ENCODE peak calls at places on chromosomes 2 and 18, in six cellular contexts. H, A, X, G, W and T are unnamed samples.

GRCh38 chr2:100105678-100106054 is 36.7 kb downstream of the AFF3 start:
- DNase-seq in H (peak), A (no peak), X (no peak), G (no peak), W (no peak), T (no peak)

GRCh38 chr2:230798769-230799399 is 65.9 kb upstream of the ITM2C start:
- DNase-seq in H (no peak), A (peak), X (peak), G (no peak), W (no peak), T (no peak)

GRCh38 chr2:189252991-189253680 is 73.6 kb upstream of the COL5A2 start:
- DNase-seq in H (no peak), A (no peak), X (no peak), G (no peak), W (no peak), T (no peak)

GRCh38 chr2:150561076-150561475 is 73.6 kb upstream of the RND3 start:
- DNase-seq in H (no peak), A (no peak), X (no peak), G (no peak), W (no peak), T (no peak)

GRCh38 chr2:175742367-175742766 is 259.7 kb downstream of the LNPK start:
- DNase-seq in H (no peak), A (no peak), X (no peak), G (no peak), W (no peak), T (no peak)

GRCh38 chr2:121093735-121094520 is 191.1 kb downstream of the TFCP2L1 start:
- DNase-seq in H (no peak), A (no peak), X (no peak), G (no peak), W (no peak), T (no peak)

GRCh38 chr2:64001382-64002101 is 17.7 kb downstream of the VPS54 start:
- DNase-seq in H (no peak), A (no peak), X (no peak), G (no peak), W (no peak), T (no peak)

GRCh38 chr18:59556265-59556664 is 141.0 kb downstream of the CCBE1 start:
- DNase-seq in H (no peak), A (no peak), X (no peak), G (no peak), W (no peak), T (no peak)

GRCh38 chr18:40782731-40783130 is 1172.3 kb upstream of the PIK3C3 start:
- DNase-seq in H (no peak), A (no peak), X (no peak), G (no peak), W (no peak), T (no peak)

GRCh38 chr18:50287441-50288347 is at the start of gene CXXC1:
- DNase-seq in H (peak), A (peak), X (peak), G (peak), W (peak), T (peak)

GRCh38 chr18:50287028-50287440 is 458 bp downstream of the CXXC1 start:
- DNase-seq in H (no peak), A (no peak), X (no peak), G (no peak), W (no peak), T (no peak)

GRCh38 chr18:50285071-50285470 is 2.4 kb downstream of the CXXC1 start:
- DNase-seq in H (no peak), A (no peak), X (no peak), G (no peak), W (no peak), T (no peak)

GRCh38 chr18:50285631-50286321 is 1.7 kb downstream of the CXXC1 start:
- DNase-seq in H (no peak), A (no peak), X (no peak), G (no peak), W (no peak), T (no peak)

GRCh38 chr18:50286391-50287027 is 983 bp downstream of the CXXC1 start:
- DNase-seq in H (peak), A (no peak), X (peak), G (no peak), W (no peak), T (no peak)
- TF ChIP-seq POLR2A in H (no peak), A (no peak), X (no peak), G (no peak), W (no peak), T (peak)

GRCh38 chr2:9702604-9703084 is 71.8 kb upstream of the YWHAQ start:
- DNase-seq in H (no peak), A (no peak), X (no peak), G (no peak), W (no peak), T (no peak)

GRCh38 chr2:9707008-9707407 is 76.2 kb upstream of the YWHAQ start:
- DNase-seq in H (no peak), A (peak), X (no peak), G (no peak), W (no peak), T (no peak)

GRCh38 chr2:9704600-9704999 is 73.8 kb upstream of the YWHAQ start:
- DNase-seq in H (no peak), A (no peak), X (no peak), G (no peak), W (no peak), T (no peak)

GRCh38 chr2:9703701-9704221 is 73.0 kb upstream of the YWHAQ start:
- DNase-seq in H (no peak), A (peak), X (peak), G (no peak), W (no peak), T (no peak)

DNA sequence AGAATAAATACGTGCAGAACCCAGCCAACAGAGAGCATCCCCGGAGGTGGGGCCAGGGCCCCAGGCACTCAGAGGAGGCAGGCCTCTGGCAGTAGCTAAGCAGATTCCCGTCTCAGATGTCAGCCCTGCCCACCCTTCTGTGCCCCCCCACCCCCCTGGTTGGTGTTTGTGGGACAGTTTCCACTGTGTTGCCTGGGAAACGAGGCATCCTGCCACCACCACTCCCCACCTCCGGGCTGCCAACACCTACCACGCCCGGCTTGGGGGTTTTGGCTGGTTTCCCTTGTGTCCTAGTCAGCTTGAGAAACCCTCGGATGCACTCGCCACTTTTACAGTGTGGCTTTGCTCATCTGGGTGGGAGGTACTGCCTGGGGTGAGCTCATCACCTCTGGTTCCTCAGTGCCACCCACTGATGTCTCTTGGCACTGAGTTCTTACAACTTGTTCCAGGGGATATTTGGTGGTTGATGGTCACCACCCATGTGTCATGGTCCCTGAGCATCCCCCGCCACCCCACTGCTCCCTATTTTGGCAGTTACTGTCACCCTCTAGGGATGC is 72.4 kb upstream of the YWHAQ start:
- DNase-seq in H (no peak), A (peak), X (no peak), G (no peak), W (no peak), T (no peak)
- TF ChIP-seq TAF1 in H (no peak), A (no peak), X (no peak), G (no peak), W (no peak), T (no peak)

DNA sequence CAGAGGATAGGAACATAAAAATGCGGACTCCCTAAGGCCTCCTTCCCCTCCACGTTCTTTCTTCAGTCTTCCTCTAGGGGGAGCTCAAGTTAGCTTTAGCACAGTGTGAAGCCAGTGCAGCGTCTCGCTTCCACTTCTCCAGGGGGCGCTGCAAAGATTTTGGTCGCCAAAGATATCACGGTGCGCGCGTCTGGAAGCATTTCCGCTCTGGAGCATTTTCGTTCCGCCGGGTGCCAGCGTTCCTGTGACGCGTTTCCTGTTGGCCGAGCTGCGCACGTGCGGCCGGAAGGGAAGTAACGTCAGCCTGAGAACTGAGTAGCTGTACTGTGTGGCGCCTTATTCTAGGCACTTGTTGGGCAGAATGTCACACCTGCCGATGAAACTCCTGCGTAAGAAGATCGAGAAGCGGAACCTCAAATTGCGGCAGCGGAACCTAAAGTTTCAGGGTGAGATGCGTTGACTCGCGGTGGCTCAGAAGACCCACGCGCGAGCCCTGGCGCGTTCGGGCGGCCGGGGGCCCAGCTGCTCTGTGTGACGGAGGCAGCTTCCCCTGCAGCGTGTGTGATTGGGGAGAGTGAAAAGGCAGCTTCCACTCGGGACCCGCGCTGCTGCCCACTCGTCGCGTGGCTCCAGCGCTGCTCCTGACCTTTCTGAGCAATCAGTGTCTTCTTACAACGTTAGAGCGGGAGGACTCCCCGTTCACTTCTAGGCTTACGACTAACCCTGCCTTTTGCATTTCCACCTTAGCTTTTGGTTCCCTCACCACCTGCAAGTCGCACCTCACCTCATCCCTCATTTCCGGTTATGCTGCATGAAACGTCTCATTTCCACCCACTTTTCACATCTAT is at the start of gene DDX18:
- DNase-seq in H (peak), A (peak), X (peak), G (peak), W (peak), T (peak)
- TF ChIP-seq POLR2A in H (peak), A (peak), X (peak), G (peak), W (peak), T (peak)

DNA sequence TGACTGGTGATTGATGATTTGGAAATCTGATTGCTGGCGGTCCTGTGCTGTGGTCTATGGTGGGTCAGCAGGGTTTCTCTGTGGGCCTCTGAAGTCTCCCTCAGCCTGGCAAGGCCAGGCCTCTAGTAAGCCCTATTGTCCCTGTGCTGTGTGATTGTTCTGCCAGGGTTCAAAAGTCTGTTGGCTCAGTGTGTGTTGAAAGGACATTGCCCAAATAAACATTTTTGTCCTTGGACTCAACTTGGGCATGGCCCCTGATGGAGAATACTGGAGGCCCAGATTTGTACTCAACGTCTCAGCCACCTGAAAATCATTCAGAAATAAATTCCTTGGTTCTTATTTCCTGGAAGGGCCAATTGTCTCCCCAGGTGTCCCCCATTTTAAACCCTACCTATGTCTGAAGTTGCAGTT is 74.4 kb downstream of the MAP4K4 start:
- DNase-seq in H (no peak), A (peak), X (no peak), G (no peak), W (no peak), T (no peak)
- TF ChIP-seq TAF1 in H (no peak), A (no peak), X (no peak), G (no peak), W (no peak), T (no peak)

GRCh38 chr18:23992119-23992940 is 22.2 kb upstream of the TTC39C start:
- DNase-seq in H (no peak), A (no peak), X (no peak), G (no peak), W (no peak), T (no peak)
- TF ChIP-seq POLR2A in H (no peak), A (no peak), X (no peak), G (no peak), W (no peak), T (peak)

GRCh38 chr2:38806407-38807071 is 28.5 kb downstream of the GEMIN6 start:
- DNase-seq in H (no peak), A (no peak), X (no peak), G (no peak), W (no peak), T (no peak)
- TF ChIP-seq TAF1 in H (no peak), A (no peak), X (no peak), G (no peak), W (no peak), T (no peak)

DNA sequence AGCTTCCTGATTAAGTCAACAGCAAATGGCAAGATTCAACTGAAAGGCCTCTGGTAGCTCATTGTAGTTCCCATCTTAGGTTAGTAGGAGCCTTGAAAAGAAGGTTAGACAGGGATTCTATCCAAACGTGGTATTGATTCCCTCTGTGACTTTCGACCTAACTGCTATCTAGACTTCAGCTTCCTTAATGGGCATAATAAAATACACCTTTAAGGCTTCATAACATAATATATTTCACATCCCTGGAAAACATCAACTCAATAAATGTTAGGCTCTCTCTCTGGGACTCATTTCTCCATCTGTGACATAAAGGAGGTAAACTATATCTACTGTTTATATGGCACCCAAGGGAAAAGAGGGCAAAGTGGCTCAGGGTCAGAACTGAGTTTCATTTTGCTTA is 60.9 kb downstream of the STK39 start:
- DNase-seq in H (no peak), A (no peak), X (no peak), G (no peak), W (no peak), T (no peak)
- TF ChIP-seq POLR2A in H (no peak), A (no peak), X (no peak), G (no peak), W (no peak), T (no peak)

GRCh38 chr2:26639685-26640240 is 1.4 kb downstream of the CIB4 start:
- DNase-seq in H (no peak), A (no peak), X (no peak), G (no peak), W (no peak), T (no peak)

GRCh38 chr2:26642437-26642836 is 1.3 kb upstream of the CIB4 start:
- DNase-seq in H (peak), A (no peak), X (no peak), G (no peak), W (no peak), T (no peak)

GRCh38 chr2:26640781-26641564 is at the start of gene CIB4:
- DNase-seq in H (peak), A (no peak), X (no peak), G (no peak), W (no peak), T (no peak)

GRCh38 chr2:26637811-26638310 is 3.3 kb downstream of the CIB4 start:
- DNase-seq in H (no peak), A (no peak), X (no peak), G (no peak), W (no peak), T (no peak)

GRCh38 chr2:26640331-26640745 is 828 bp downstream of the CIB4 start:
- DNase-seq in H (no peak), A (peak), X (no peak), G (no peak), W (no peak), T (no peak)
- TF ChIP-seq TAF1 in H (no peak), A (no peak), X (no peak), G (no peak), W (no peak), T (no peak)

GRCh38 chr2:131492418-131493198 is 411 bp upstream of the MZT2A start:
- DNase-seq in H (peak), A (peak), X (peak), G (peak), W (peak), T (peak)
- TF ChIP-seq POLR2A in H (peak), A (peak), X (peak), G (peak), W (no peak), T (peak)